ENCODE peak calls at places on chromosome 6, in five cellular contexts. G is spleen, O is NCI-H345, I is Daoy, P is amniotic stem cell. E is an unnamed sample.

GRCh38 chr6:161372422-161372793 is 98.5 kb upstream of the AGPAT4 start:
- DNase-seq in P (no peak), I (no peak), O (no peak), G (no peak), E (no peak)

GRCh38 chr6:53263915-53264314 is 84.8 kb downstream of the ELOVL5 start:
- DNase-seq in I (no peak), O (no peak), G (no peak), P (no peak), E (peak; percentile 76)

GRCh38 chr6:155328539-155329459 is 14.5 kb upstream of the TFB1M start:
- DNase-seq in P (no peak), O (peak; percentile 75), I (peak; percentile 28), G (no peak), E (no peak)

GRCh38 chr6:52189974-52190373 is 3.8 kb downstream of the IL17A start:
- DNase-seq in I (no peak), P (no peak), G (no peak), O (no peak), E (no peak)

GRCh38 chr6:56176741-56177140 is 70.6 kb downstream of the COL21A1 start:
- DNase-seq in G (no peak), O (no peak), I (no peak), P (no peak), E (no peak)

GRCh38 chr6:84768442-84769174 is 4.2 kb upstream of the TBX18 start:
- DNase-seq in I (peak; percentile 81), P (no peak), G (no peak), O (no peak), E (no peak)

GRCh38 chr6:44171899-44172546 is 13.4 kb downstream of the CAPN11 start:
- DNase-seq in G (no peak), O (no peak), P (no peak), I (no peak), E (no peak)

GRCh38 chr6:18861182-18861581 is 474.0 kb downstream of the RNF144B start:
- DNase-seq in P (no peak), G (no peak), O (no peak), I (no peak), E (no peak)

GRCh38 chr6:132797975-132798819 is at the start of gene SLC18B1:
- DNase-seq in O (no peak), P (no peak), I (peak; percentile 42), G (peak; percentile 92), E (no peak)

GRCh38 chr6:55913213-55914195 is 38.1 kb upstream of the BMP5 start:
- DNase-seq in I (no peak), O (no peak), G (no peak), P (no peak), E (peak; percentile 61)

GRCh38 chr6:54248319-54248718 is 59.9 kb upstream of the TINAG start:
- DNase-seq in P (no peak), O (no peak), I (no peak), G (no peak), E (no peak)

GRCh38 chr6:124441430-124441829 is 520.8 kb upstream of the RNF217 start:
- DNase-seq in I (no peak), G (no peak), O (no peak), P (no peak), E (no peak)

GRCh38 chr6:167533851-167534250 is 209.0 kb downstream of the TTLL2 start:
- DNase-seq in G (no peak), P (no peak), O (no peak), I (no peak), E (no peak)

GRCh38 chr6:111260570-111261298 is 173.4 kb downstream of the SLC16A10 start:
- DNase-seq in I (peak; percentile 34), P (no peak), O (no peak), G (no peak), E (peak; percentile 30)

GRCh38 chr6:16964553-16965499 is 137.0 kb upstream of the STMND1 start:
- DNase-seq in I (peak; percentile 95), O (peak; percentile 61), G (peak; percentile 82), P (peak; percentile 71), E (peak; percentile 67)

GRCh38 chr6:31396422-31397152 is 6.8 kb upstream of the MICA start:
- DNase-seq in G (peak; percentile 93), P (peak; percentile 54), I (peak; percentile 91), O (peak; percentile 84), E (peak; percentile 79)

GRCh38 chr6:113306552-113307145 is 550.5 kb upstream of the MARCKS start:
- DNase-seq in G (peak; percentile 86), I (peak; percentile 68), O (peak; percentile 15), P (no peak), E (peak; percentile 43)

GRCh38 chr6:99186417-99186816 is 163.1 kb downstream of the FAXC start:
- DNase-seq in O (no peak), G (no peak), P (no peak), I (no peak), E (no peak)

GRCh38 chr6:135520781-135521180 is 23.2 kb upstream of the AHI1 start:
- DNase-seq in P (no peak), O (no peak), I (no peak), G (no peak), E (no peak)

GRCh38 chr6:89313006-89313405 is 2.1 kb downstream of the GABRR2 start:
- DNase-seq in O (peak; percentile 11), I (peak; percentile 71), G (no peak), P (peak; percentile 82), E (peak; percentile 91)

E was measured in fibroblast of mammary gland.